ENCODE peak calls at places on chromosomes 2 and 18, in five cellular contexts. A, I, O, N and K are unnamed samples.

GRCh38 chr2:118847447-118848172 is at the start of gene EN1:
- DNase-seq in A (no peak), I (no peak), O (no peak), N (peak; percentile 78), K (no peak)

GRCh38 chr18:814300-815084 is 2.5 kb upstream of the YES1 start:
- DNase-seq in A (no peak), I (no peak), O (no peak), N (peak; percentile 91), K (no peak)

GRCh38 chr18:56286775-56287174 is 351.6 kb downstream of the TXNL1 start:
- DNase-seq in A (no peak), I (no peak), O (no peak), N (no peak), K (no peak)

GRCh38 chr2:133322909-133323308 is 245.4 kb downstream of the NCKAP5 start:
- DNase-seq in A (no peak), I (no peak), O (no peak), N (no peak), K (no peak)

GRCh38 chr18:55592572-55592971 is 4.6 kb upstream of the TCF4 start:
- DNase-seq in A (no peak), I (no peak), O (no peak), N (peak; percentile 81), K (no peak)

GRCh38 chr2:206983156-206983875 is 44.0 kb downstream of the CPO start:
- DNase-seq in A (no peak), I (no peak), O (no peak), N (no peak), K (no peak)

GRCh38 chr18:70499218-70499691 is 210.4 kb downstream of the SOCS6 start:
- DNase-seq in A (no peak), I (no peak), O (no peak), N (peak; percentile 9), K (peak; percentile 23)

GRCh38 chr2:176553685-176554106 is 284.5 kb downstream of the MTX2 start:
- DNase-seq in A (no peak), I (no peak), O (no peak), N (no peak), K (no peak)

GRCh38 chr2:81767173-81767720 is 1462.7 kb upstream of the LRRTM1 start:
- DNase-seq in A (no peak), I (no peak), O (no peak), N (no peak), K (no peak)

GRCh38 chr18:26652501-26652900 is 104.1 kb upstream of the KCTD1 start:
- DNase-seq in A (no peak), I (no peak), O (no peak), N (no peak), K (no peak)

GRCh38 chr18:22558945-22559385 is 141.2 kb upstream of the CTAGE1 start:
- DNase-seq in A (peak; percentile 31), I (no peak), O (no peak), N (peak; percentile 85), K (no peak)

GRCh38 chr18:43405097-43405496 is 127.8 kb upstream of the SYT4 start:
- DNase-seq in A (no peak), I (no peak), O (no peak), N (no peak), K (no peak)

GRCh38 chr2:74051504-74051903 is 66.8 kb downstream of the TET3 start:
- DNase-seq in A (no peak), I (no peak), O (no peak), N (no peak), K (no peak)

GRCh38 chr18:55559735-55560134 is 28.3 kb downstream of the TCF4 start:
- DNase-seq in A (no peak), I (no peak), O (no peak), N (no peak), K (no peak)

GRCh38 chr2:202105025-202105424 is 32.0 kb downstream of the KIAA2012 start:
- DNase-seq in A (no peak), I (no peak), O (no peak), N (no peak), K (no peak)
- TF ChIP-seq TAF1 in A (no peak), I (no peak), O (no peak), N (no peak), K (no peak)

GRCh38 chr18:12948055-12948804 is 419 bp downstream of the SEH1L start:
- DNase-seq in A (peak; percentile 87), I (peak; percentile 78), O (peak; percentile 79), N (peak; percentile 96), K (peak; percentile 84)
- TF ChIP-seq POLR2A in A (peak; percentile 73), I (peak; percentile 96), O (peak; percentile 55), N (peak; percentile 98), K (peak; percentile 86)

GRCh38 chr2:217223222-217223930 is 363.5 kb upstream of the TNP1 start:
- DNase-seq in A (no peak), I (peak; percentile 93), O (no peak), N (no peak), K (no peak)
- TF ChIP-seq TAF1 in A (no peak), I (no peak), O (no peak), N (no peak), K (no peak)

GRCh38 chr2:66547887-66548286 is 113.0 kb downstream of the MEIS1 start:
- DNase-seq in A (no peak), I (no peak), O (no peak), N (no peak), K (no peak)
- TF ChIP-seq POLR2A in A (no peak), I (no peak), O (no peak), N (no peak), K (no peak)

DNA sequence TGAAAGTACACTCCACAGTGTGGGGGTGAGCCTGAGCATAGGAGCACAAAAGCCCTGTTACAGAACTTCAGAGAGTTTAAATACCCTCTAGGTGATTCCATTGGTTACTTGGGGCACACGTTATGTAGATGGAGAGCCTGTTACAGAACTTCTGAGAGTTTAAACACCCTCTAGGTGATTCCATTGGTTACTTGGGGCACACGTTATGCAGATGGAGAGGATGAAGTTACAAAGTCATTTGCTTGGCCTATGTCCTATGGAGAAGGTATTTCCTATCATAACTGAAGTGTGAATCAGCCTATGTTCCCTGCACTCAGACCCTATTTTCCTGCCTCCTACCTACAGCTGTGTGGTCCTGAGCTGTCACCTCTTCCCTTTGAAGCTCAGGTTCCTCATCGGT is 3.8 kb upstream of the CAPN10 start:
- DNase-seq in A (no peak), I (no peak), O (no peak), N (no peak), K (no peak)
- TF ChIP-seq TAF1 in A (no peak), I (no peak), O (no peak), N (no peak), K (no peak)